ENCODE peak calls at places on chromosome 11, in four cellular contexts. F is esophagus squamous epithelium, K is esophagus muscularis mucosa, I is tibial nerve. R is an unnamed sample.

GRCh38 chr11:121070951-121071350 is 30.1 kb upstream of the TECTA start:
- DNase-seq in F (no peak), K (no peak), I (no peak), R (no peak)

GRCh38 chr11:129973068-129973467 is 29.6 kb downstream of the PRDM10 start:
- DNase-seq in F (no peak), K (no peak), I (no peak), R (no peak)

GRCh38 chr11:43806976-43807375 is 73.7 kb upstream of the ALKBH3 start:
- DNase-seq in F (no peak), K (no peak), I (no peak), R (no peak)

GRCh38 chr11:11010624-11011127 is 152.8 kb upstream of the ZBED5 start:
- DNase-seq in F (no peak), K (no peak), I (no peak), R (no peak)

GRCh38 chr11:47616726-47617416 is 22.7 kb upstream of the C1QTNF4 start:
- DNase-seq in F (no peak), K (no peak), I (peak; percentile 46), R (no peak)

GRCh38 chr11:8839957-8840945 is 70.7 kb upstream of the AKIP1 start:
- DNase-seq in F (no peak), K (no peak), I (no peak), R (no peak)

GRCh38 chr11:44030276-44030932 is 17.4 kb upstream of the ACCSL start:
- DNase-seq in F (no peak), K (peak; percentile 79), I (no peak), R (no peak)

GRCh38 chr11:1297576-1298473 is 11.6 kb downstream of the TOLLIP start:
- DNase-seq in F (no peak), K (no peak), I (no peak), R (no peak)

GRCh38 chr11:74446445-74446844 is 20.9 kb downstream of the KCNE3 start:
- DNase-seq in F (no peak), K (no peak), I (no peak), R (no peak)

GRCh38 chr11:6022954-6023353 is 7.6 kb downstream of the OR56A1 start:
- DNase-seq in F (no peak), K (no peak), I (no peak), R (no peak)

GRCh38 chr11:133265536-133265935 is 266.8 kb downstream of the OPCML start:
- DNase-seq in F (no peak), K (no peak), I (no peak), R (no peak)

GRCh38 chr11:62539238-62539925 is 7.2 kb downstream of the AHNAK start:
- DNase-seq in F (no peak), K (no peak), I (no peak), R (peak; percentile 83)

GRCh38 chr11:41486436-41486835 is 27.0 kb upstream of the LRRC4C start:
- DNase-seq in F (no peak), K (no peak), I (no peak), R (no peak)

GRCh38 chr11:20937826-20938225 is 268.4 kb downstream of the NELL1 start:
- DNase-seq in F (no peak), K (no peak), I (no peak), R (no peak)

GRCh38 chr11:61746654-61747388 is 5.6 kb upstream of the MYRF start:
- DNase-seq in F (no peak), K (no peak), I (no peak), R (no peak)

GRCh38 chr11:73121692-73122091 is 20.4 kb downstream of the FCHSD2 start:
- DNase-seq in F (no peak), K (no peak), I (no peak), R (no peak)

GRCh38 chr11:129230006-129230405 is 37.9 kb upstream of the ARHGAP32 start:
- DNase-seq in F (no peak), K (no peak), I (no peak), R (no peak)

GRCh38 chr11:57712256-57713150 is at the start of gene TMX2:
- DNase-seq in F (peak; percentile 77), K (peak; percentile 97), I (peak; percentile 82), R (peak; percentile 73)

GRCh38 chr11:8913961-8914660 is 3.1 kb downstream of the AKIP1 start:
- DNase-seq in F (no peak), K (no peak), I (no peak), R (no peak)

GRCh38 chr11:134916829-134917228 is 504.8 kb upstream of the B3GAT1 start:
- DNase-seq in F (no peak), K (no peak), I (no peak), R (no peak)

GRCh38 chr11:119843760-119844330 is 114.8 kb upstream of the NECTIN1 start:
- DNase-seq in F (no peak), K (no peak), I (no peak), R (peak; percentile 25)
- TF ChIP-seq POLR2A in F (no peak), K (no peak), I (no peak), R (no peak)

GRCh38 chr11:111353776-111354600 is 25.1 kb downstream of the POU2AF1 start:
- DNase-seq in F (no peak), K (peak; percentile 70), I (no peak), R (no peak)

GRCh38 chr11:111354601-111354891 is 24.5 kb downstream of the POU2AF1 start:
- DNase-seq in F (no peak), K (no peak), I (no peak), R (no peak)

GRCh38 chr11:111351374-111352081 is 27.5 kb downstream of the POU2AF1 start:
- DNase-seq in F (no peak), K (peak; percentile 60), I (no peak), R (no peak)

GRCh38 chr11:111352235-111352746 is 26.8 kb downstream of the POU2AF1 start:
- DNase-seq in F (no peak), K (peak; percentile 34), I (no peak), R (no peak)

GRCh38 chr11:111352935-111353695 is 26.0 kb downstream of the POU2AF1 start:
- DNase-seq in F (no peak), K (peak; percentile 64), I (no peak), R (no peak)
- TF ChIP-seq POLR2A in F (no peak), K (no peak), I (no peak), R (no peak)

GRCh38 chr11:65415499-65416340 is 6.9 kb upstream of the NEAT1 start:
- DNase-seq in F (no peak), K (no peak), I (peak; percentile 14), R (no peak)

GRCh38 chr11:65414776-65415498 is 7.7 kb upstream of the NEAT1 start:
- DNase-seq in F (no peak), K (no peak), I (peak; percentile 12), R (no peak)

GRCh38 chr11:65417221-65417701 is 5.3 kb upstream of the NEAT1 start:
- DNase-seq in F (no peak), K (no peak), I (peak; percentile 34), R (no peak)

GRCh38 chr11:65417702-65418430 is 4.7 kb upstream of the NEAT1 start:
- DNase-seq in F (no peak), K (no peak), I (peak; percentile 42), R (no peak)

GRCh38 chr11:65416341-65417185 is 6.0 kb upstream of the NEAT1 start:
- DNase-seq in F (no peak), K (peak; percentile 97), I (peak; percentile 89), R (peak; percentile 68)
- TF ChIP-seq POLR2A in F (no peak), K (peak; percentile 45), I (peak; percentile 23), R (peak; percentile 33)

GRCh38 chr11:65897020-65897471 is 3.1 kb downstream of the FOSL1 start:
- DNase-seq in F (no peak), K (no peak), I (no peak), R (no peak)

GRCh38 chr11:65899356-65900124 is 648 bp downstream of the FOSL1 start:
- DNase-seq in F (no peak), K (no peak), I (no peak), R (no peak)

GRCh38 chr11:65900125-65900898 is at the start of gene FOSL1:
- DNase-seq in F (peak; percentile 57), K (peak; percentile 97), I (peak; percentile 59), R (no peak)

GRCh38 chr11:65900899-65901180 is 652 bp upstream of the FOSL1 start:
- DNase-seq in F (no peak), K (no peak), I (no peak), R (no peak)

DNA sequence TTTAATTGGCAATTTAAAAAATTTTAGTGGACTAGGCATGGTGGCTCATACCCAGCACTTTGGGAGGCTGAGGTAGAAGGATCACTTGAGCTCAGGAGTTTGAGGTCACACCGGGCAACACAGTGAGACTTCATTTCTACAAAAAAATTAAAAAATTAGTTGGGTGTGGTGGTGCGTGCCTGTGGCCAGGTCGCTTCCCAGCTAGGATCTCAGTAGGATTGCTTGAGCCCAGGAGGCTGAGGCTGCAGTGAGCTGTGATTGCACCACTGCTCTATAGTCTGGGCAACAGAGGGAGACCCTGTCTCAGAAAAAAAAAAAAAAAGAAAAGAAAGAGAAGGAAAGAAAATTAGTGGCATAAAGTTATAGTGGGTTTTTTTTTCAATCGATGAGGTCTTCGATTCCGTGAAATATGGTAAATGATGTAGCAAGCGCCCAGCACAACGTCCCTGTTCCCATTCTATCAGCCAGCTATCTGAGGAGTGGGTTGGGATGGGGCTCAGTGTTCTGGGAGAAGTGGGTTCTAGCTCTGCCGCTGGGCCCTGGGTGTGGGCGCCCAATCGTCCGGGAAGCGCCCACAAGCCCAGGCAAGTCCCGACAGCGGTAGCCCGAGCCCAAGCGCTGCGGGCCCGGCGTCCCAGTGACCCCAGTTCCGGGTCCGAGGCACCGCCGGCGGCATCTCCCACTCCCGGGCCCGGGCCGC is 1.4 kb downstream of the FOSL1 start:
- DNase-seq in F (no peak), K (no peak), I (no peak), R (no peak)
- TF ChIP-seq POLR2A in F (no peak), K (no peak), I (no peak), R (peak; percentile 49)

GRCh38 chr11:13118691-13119090 is 109.6 kb downstream of the RASSF10 start:
- DNase-seq in F (no peak), K (peak; percentile 86), I (no peak), R (no peak)
- TF ChIP-seq POLR2A in F (no peak), K (no peak), I (no peak), R (peak; percentile 77)

GRCh38 chr11:31449040-31449439 is 60.4 kb downstream of the IMMP1L start:
- DNase-seq in F (no peak), K (no peak), I (no peak), R (no peak)
- TF ChIP-seq POLR2A in F (no peak), K (no peak), I (no peak), R (no peak)

R was measured in H54.